ENCODE peak calls at places on chromosome 9, in five cellular contexts. I, M, X, T and F are unnamed samples.

GRCh38 chr9:36871606-36872005 is 162.5 kb downstream of the PAX5 start:
- DNase-seq in I (no peak), M (no peak), X (no peak), T (no peak), F (no peak)

GRCh38 chr9:133521122-133522072 is 3.4 kb downstream of the MYMK start:
- DNase-seq in I (no peak), M (no peak), X (no peak), T (no peak), F (no peak)

GRCh38 chr9:99451121-99451606 is 229.1 kb downstream of the SEC61B start:
- DNase-seq in I (no peak), M (no peak), X (peak), T (peak), F (no peak)

GRCh38 chr9:35842020-35842745 is 13.2 kb downstream of the TMEM8B start:
- DNase-seq in I (no peak), M (no peak), X (no peak), T (no peak), F (no peak)

GRCh38 chr9:109471994-109472393 is 26.1 kb downstream of the PTPN3 start:
- DNase-seq in I (no peak), M (no peak), X (no peak), T (no peak), F (no peak)

GRCh38 chr9:6632516-6633328 is 12.8 kb downstream of the GLDC start:
- DNase-seq in I (peak), M (no peak), X (no peak), T (no peak), F (no peak)

GRCh38 chr9:134055981-134056461 is 11.8 kb downstream of the BRD3 start:
- DNase-seq in I (no peak), M (no peak), X (peak), T (peak), F (peak)

GRCh38 chr9:124513374-124513994 is 6.3 kb upstream of the NR5A1 start:
- DNase-seq in I (no peak), M (no peak), X (no peak), T (peak), F (no peak)

GRCh38 chr9:130053504-130054427 is at the start of gene GPR107:
- DNase-seq in I (peak), M (peak), X (peak), T (peak), F (peak)

GRCh38 chr9:17005085-17005484 is 129.8 kb upstream of the CNTLN start:
- DNase-seq in I (no peak), M (peak), X (peak), T (no peak), F (peak)

GRCh38 chr9:2321523-2322148 is 300.0 kb upstream of the VLDLR start:
- DNase-seq in I (no peak), M (no peak), X (no peak), T (no peak), F (no peak)

GRCh38 chr9:96674914-96675538 is 19.9 kb upstream of the PRXL2C start:
- DNase-seq in I (no peak), M (no peak), X (peak), T (peak), F (peak)

GRCh38 chr9:36504154-36504550 is 68.5 kb upstream of the MELK start:
- DNase-seq in I (no peak), M (no peak), X (no peak), T (no peak), F (no peak)

GRCh38 chr9:23538060-23538387 is 288.0 kb downstream of the ELAVL2 start:
- DNase-seq in I (no peak), M (no peak), X (no peak), T (peak), F (no peak)

GRCh38 chr9:77000330-77000729 is 19.1 kb upstream of the FOXB2 start:
- DNase-seq in I (no peak), M (no peak), X (no peak), T (no peak), F (no peak)

GRCh38 chr9:124869466-124869985 is 7.6 kb downstream of the ARPC5L start:
- DNase-seq in I (no peak), M (no peak), X (peak), T (peak), F (no peak)

GRCh38 chr9:655875-656274 is 185.6 kb upstream of the DMRT1 start:
- DNase-seq in I (peak), M (no peak), X (peak), T (peak), F (no peak)

GRCh38 chr9:36551129-36551528 is 21.6 kb upstream of the MELK start:
- DNase-seq in I (no peak), M (no peak), X (peak), T (peak), F (peak)

GRCh38 chr9:131334568-131335105 is 45.1 kb downstream of the PLPP7 start:
- DNase-seq in I (no peak), M (no peak), X (peak), T (peak), F (no peak)

GRCh38 chr9:69317894-69318293 is 7.1 kb upstream of the ENTREP1 start:
- DNase-seq in I (no peak), M (no peak), X (no peak), T (no peak), F (no peak)

GRCh38 chr9:92476962-92477361 is 5.3 kb downstream of the ASPN start:
- DNase-seq in I (no peak), M (no peak), X (no peak), T (no peak), F (no peak)

GRCh38 chr9:93929231-93929630 is 25.9 kb downstream of the BARX1 start:
- DNase-seq in I (no peak), M (no peak), X (no peak), T (no peak), F (no peak)

GRCh38 chr9:17744786-17745185 is 165.9 kb downstream of the SH3GL2 start:
- DNase-seq in I (peak), M (no peak), X (peak), T (peak), F (no peak)

GRCh38 chr9:121362813-121363585 is 7.1 kb downstream of the STOM start:
- DNase-seq in I (no peak), M (no peak), X (peak), T (peak), F (peak)

GRCh38 chr9:69325409-69326212 is 596 bp downstream of the ENTREP1 start:
- DNase-seq in I (no peak), M (no peak), X (peak), T (peak), F (no peak)

GRCh38 chr9:113929634-113930092 is 53.6 kb downstream of the ZNF618 start:
- DNase-seq in I (no peak), M (peak), X (no peak), T (peak), F (peak)

GRCh38 chr9:4058931-4059330 is 240.9 kb downstream of the GLIS3 start:
- DNase-seq in I (no peak), M (no peak), X (no peak), T (no peak), F (no peak)

GRCh38 chr9:20315672-20316071 is 306.6 kb downstream of the MLLT3 start:
- DNase-seq in I (no peak), M (no peak), X (peak), T (peak), F (peak)

GRCh38 chr9:69120380-69121154 is 53.5 kb upstream of the TJP2 start:
- DNase-seq in I (peak), M (peak), X (no peak), T (peak), F (no peak)

GRCh38 chr9:114048533-114049452 is 29.3 kb downstream of the AMBP start:
- DNase-seq in I (no peak), M (no peak), X (no peak), T (no peak), F (no peak)

GRCh38 chr9:99752710-99753109 is 69.0 kb upstream of the NR4A3 start:
- DNase-seq in I (no peak), M (no peak), X (peak), T (peak), F (peak)

GRCh38 chr9:23556459-23556858 is 269.6 kb downstream of the ELAVL2 start:
- DNase-seq in I (peak), M (no peak), X (no peak), T (peak), F (no peak)

GRCh38 chr9:129678844-129679243 is 13.4 kb downstream of the PRRX2 start:
- DNase-seq in I (no peak), M (no peak), X (no peak), T (no peak), F (no peak)

GRCh38 chr9:111598730-111599091 is 736 bp downstream of the PTGR1 start:
- DNase-seq in I (peak), M (no peak), X (peak), T (peak), F (peak)

GRCh38 chr9:4691794-4692193 is 12.4 kb downstream of the CDC37L1 start:
- DNase-seq in I (no peak), M (no peak), X (peak), T (no peak), F (peak)

GRCh38 chr9:121360975-121361374 is 9.1 kb downstream of the STOM start:
- DNase-seq in I (no peak), M (no peak), X (peak), T (peak), F (peak)

GRCh38 chr9:13500034-13500433 is 220.5 kb upstream of the MPDZ start:
- DNase-seq in I (peak), M (no peak), X (no peak), T (no peak), F (no peak)